ENCODE peak calls at places on chromosomes 13 and 19, in nine cellular contexts. O, V, P, A, H, S, J, B and W are unnamed samples.

GRCh38 chr13:80840313-80840976 is 499.5 kb upstream of the SPRY2 start:
- DNase-seq in H (no peak), J (no peak), A (no peak), V (no peak), O (no peak), P (no peak), B (no peak), S (no peak), W (peak)

GRCh38 chr13:75762066-75762937 is 126.2 kb downstream of the LMO7 start:
- DNase-seq in H (no peak), B (no peak), S (no peak), P (peak), J (no peak), V (peak), O (no peak), A (peak), W (peak)

GRCh38 chr19:4547303-4548237 is 7.7 kb upstream of the LRG1 start:
- DNase-seq in S (no peak), P (peak), B (no peak), V (no peak), J (no peak), O (no peak), A (no peak), H (no peak), W (no peak)

GRCh38 chr13:50130686-50131051 is 115.4 kb downstream of the KCNRG start:
- DNase-seq in B (no peak), O (no peak), J (peak), P (no peak), A (peak), H (peak), V (peak), S (no peak), W (no peak)

GRCh38 chr19:16035601-16036297 is 40.5 kb upstream of the TPM4 start:
- DNase-seq in J (no peak), H (no peak), S (no peak), A (no peak), O (no peak), P (no peak), V (no peak), B (no peak), W (no peak)

GRCh38 chr19:32372726-32373613 is 27.6 kb downstream of the ZNF507 start:
- DNase-seq in V (no peak), O (no peak), H (no peak), P (no peak), B (no peak), J (no peak), S (no peak), A (no peak), W (no peak)

GRCh38 chr19:49950590-49950948 is 10.4 kb downstream of the SIGLEC11 start:
- DNase-seq in V (no peak), J (no peak), B (no peak), S (no peak), O (no peak), H (no peak), P (no peak), A (no peak), W (no peak)

GRCh38 chr19:34041922-34042521 is 130.3 kb upstream of the LSM14A start:
- DNase-seq in B (peak), J (peak), P (peak), O (no peak), S (peak), H (peak), V (peak), A (peak), W (no peak)